ENCODE peak calls at places on chromosomes 3 and 15, in eight cellular contexts. S is lung, C is HFF-Myc, R is sigmoid colon, L is OCI-LY7, D is mammary epithelial cell, H is B cell, K is heart left ventricle. Q is an unnamed sample.

GRCh38 chr15:36966704-36967103 is 133.6 kb downstream of the MEIS2 start:
- DNase-seq in S (no peak), C (no peak), R (no peak), L (no peak), D (no peak), H (no peak), K (peak), Q (no peak)

GRCh38 chr3:10763248-10763620 is 52.8 kb upstream of the SLC6A11 start:
- DNase-seq in S (no peak), C (no peak), R (no peak), L (no peak), D (no peak), H (no peak), K (no peak), Q (no peak)

GRCh38 chr3:112261742-112262141 is 32.3 kb downstream of the SLC9C1 start:
- DNase-seq in S (no peak), C (no peak), R (no peak), L (no peak), D (no peak), H (no peak), K (no peak), Q (no peak)

GRCh38 chr3:94314218-94314883 is 251.5 kb downstream of the NSUN3 start:
- DNase-seq in S (no peak), C (no peak), R (no peak), L (no peak), D (no peak), H (no peak), K (no peak), Q (no peak)

GRCh38 chr3:102979682-102980378 is 545.0 kb downstream of the ZPLD1 start:
- DNase-seq in S (peak), C (peak), R (peak), L (no peak), D (peak), H (no peak), K (peak), Q (no peak)

GRCh38 chr15:44038801-44039200 is 156.3 kb downstream of the FRMD5 start:
- DNase-seq in S (no peak), C (no peak), R (no peak), L (no peak), D (no peak), H (no peak), K (no peak), Q (no peak)

GRCh38 chr3:108485146-108485545 is 25.2 kb downstream of the MYH15 start:
- DNase-seq in S (no peak), C (no peak), R (no peak), L (no peak), D (no peak), H (no peak), K (no peak), Q (no peak)

GRCh38 chr3:43173949-43174348 is 68.1 kb upstream of the POMGNT2 start:
- DNase-seq in S (no peak), C (no peak), R (no peak), L (no peak), D (no peak), H (no peak), K (no peak), Q (no peak)

GRCh38 chr3:114745322-114746240 is 401.5 kb downstream of the ZBTB20 start:
- DNase-seq in S (no peak), C (peak), R (no peak), L (no peak), D (peak), H (no peak), K (no peak), Q (no peak)

GRCh38 chr15:100918034-100918689 is 995 bp upstream of the LRRK1 start:
- DNase-seq in S (peak), C (peak), R (peak), L (peak), D (peak), H (peak), K (peak), Q (peak)

GRCh38 chr3:195112361-195112791 is 158.6 kb downstream of the XXYLT1 start:
- DNase-seq in S (no peak), C (no peak), R (peak), L (no peak), D (no peak), H (no peak), K (no peak), Q (no peak)

GRCh38 chr3:123258811-123259420 is 57.2 kb downstream of the SEC22A start:
- DNase-seq in S (no peak), C (peak), R (no peak), L (peak), D (peak), H (no peak), K (no peak), Q (no peak)

GRCh38 chr15:101675015-101675414 is 22.8 kb upstream of the TM2D3 start:
- DNase-seq in S (no peak), C (no peak), R (no peak), L (no peak), D (peak), H (no peak), K (no peak), Q (no peak)

GRCh38 chr15:34951993-34952392 is 17.5 kb downstream of the AQR start:
- DNase-seq in S (no peak), C (peak), R (no peak), L (no peak), D (no peak), H (no peak), K (no peak), Q (no peak)

GRCh38 chr3:117518385-117518784 is 808.8 kb downstream of the TUSC7 start:
- DNase-seq in S (no peak), C (no peak), R (no peak), L (no peak), D (no peak), H (no peak), K (no peak), Q (no peak)

GRCh38 chr15:75163150-75163564 is 38.5 kb upstream of the C15orf39 start:
- DNase-seq in S (no peak), C (no peak), R (no peak), L (no peak), D (no peak), H (no peak), K (no peak), Q (no peak)

GRCh38 chr3:126440709-126440995 is 35.0 kb downstream of the ZXDC start:
- DNase-seq in S (no peak), C (no peak), R (peak), L (no peak), D (no peak), H (no peak), K (no peak), Q (no peak)

DNA sequence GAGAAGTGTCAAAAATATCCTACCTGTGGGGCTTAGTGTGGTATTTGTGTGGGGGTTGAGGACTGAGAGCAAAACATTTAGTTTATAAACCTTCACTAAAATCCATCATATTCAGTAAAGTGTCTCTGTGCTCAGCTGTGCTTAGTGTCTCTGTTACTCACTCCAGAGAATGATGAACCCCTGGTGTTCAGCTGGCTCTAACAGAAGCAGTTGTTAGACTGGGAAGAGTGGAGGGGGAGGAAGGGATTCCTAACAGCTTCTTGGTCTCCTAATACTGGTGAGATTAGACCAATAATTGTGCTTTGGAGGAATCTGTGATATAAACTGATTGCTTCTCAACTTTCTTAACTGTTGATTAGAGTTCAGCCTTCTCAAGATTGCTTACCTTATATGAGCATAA is 1123.5 kb downstream of the ROBO2 start:
- DNase-seq in S (no peak), C (no peak), R (no peak), L (no peak), D (no peak), H (no peak), K (no peak), Q (no peak)
- TF ChIP-seq CTCF in S (no peak), C (no peak), R (no peak), L (no peak), D (no peak), H (no peak), K (no peak), Q (no peak)

GRCh38 chr3:161556533-161556932 is 59.9 kb downstream of the OTOL1 start:
- DNase-seq in S (no peak), C (no peak), R (no peak), L (no peak), D (no peak), H (no peak), K (no peak), Q (no peak)

GRCh38 chr3:161559177-161559998 is 62.8 kb downstream of the OTOL1 start:
- DNase-seq in S (no peak), C (no peak), R (no peak), L (peak), D (peak), H (no peak), K (no peak), Q (peak)

GRCh38 chr3:161558256-161558655 is 61.6 kb downstream of the OTOL1 start:
- DNase-seq in S (no peak), C (no peak), R (no peak), L (no peak), D (peak), H (no peak), K (no peak), Q (no peak)

GRCh38 chr3:161557751-161558150 is 61.1 kb downstream of the OTOL1 start:
- DNase-seq in S (no peak), C (no peak), R (no peak), L (no peak), D (no peak), H (no peak), K (no peak), Q (no peak)

DNA sequence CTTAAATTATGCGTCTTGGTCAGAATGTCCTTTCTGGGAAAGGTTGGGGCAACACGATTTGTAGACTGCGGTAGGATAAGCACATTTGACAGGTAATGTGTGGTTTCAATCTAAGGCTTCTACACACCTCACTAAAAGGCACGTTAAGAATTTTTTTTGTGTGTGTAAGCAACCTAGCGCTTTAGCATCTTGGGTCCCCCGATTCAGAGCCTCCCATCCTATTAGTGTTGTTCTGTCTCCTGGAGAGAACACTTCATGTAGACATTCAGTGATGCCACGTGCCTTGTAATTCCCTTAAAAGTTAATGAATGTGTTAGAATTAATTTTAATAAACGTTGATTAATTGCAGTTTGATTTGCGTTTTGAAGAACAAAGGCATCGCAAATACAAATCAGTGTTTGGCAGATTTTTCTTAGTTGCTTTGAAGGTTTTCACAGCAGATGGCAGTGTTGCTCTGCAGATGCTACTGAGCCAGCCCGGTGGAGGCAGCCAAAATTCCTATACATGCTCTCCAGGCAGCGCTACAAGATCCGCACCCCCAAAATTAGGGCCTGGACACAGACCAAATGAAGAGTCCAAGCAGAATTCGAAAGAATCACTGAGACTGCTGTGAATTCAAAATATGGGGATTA is 63.5 kb downstream of the OTOL1 start:
- DNase-seq in S (no peak), C (no peak), R (peak), L (peak), D (peak), H (no peak), K (peak), Q (peak)
- TF ChIP-seq CTCF in S (no peak), C (peak), R (peak), L (peak), D (peak), H (no peak), K (peak), Q (no peak)

GRCh38 chr3:13365390-13366379 is 54.4 kb downstream of the NUP210 start:
- DNase-seq in S (no peak), C (no peak), R (no peak), L (no peak), D (no peak), H (no peak), K (no peak), Q (no peak)
- TF ChIP-seq CTCF in S (no peak), C (no peak), R (no peak), L (no peak), D (no peak), H (no peak), K (no peak), Q (no peak)

GRCh38 chr15:45276851-45277250 is 24.8 kb downstream of the SLC28A2 start:
- DNase-seq in S (no peak), C (no peak), R (no peak), L (peak), D (peak), H (peak), K (no peak), Q (no peak)

GRCh38 chr15:45274636-45275035 is 22.6 kb downstream of the SLC28A2 start:
- DNase-seq in S (no peak), C (no peak), R (no peak), L (no peak), D (no peak), H (no peak), K (no peak), Q (no peak)

GRCh38 chr15:45279024-45279697 is 27.1 kb downstream of the SLC28A2 start:
- DNase-seq in S (peak), C (peak), R (peak), L (peak), D (peak), H (peak), K (peak), Q (peak)
- TF ChIP-seq CTCF in S (no peak), C (no peak), R (no peak), L (no peak), D (no peak), H (no peak), K (no peak), Q (no peak)

DNA sequence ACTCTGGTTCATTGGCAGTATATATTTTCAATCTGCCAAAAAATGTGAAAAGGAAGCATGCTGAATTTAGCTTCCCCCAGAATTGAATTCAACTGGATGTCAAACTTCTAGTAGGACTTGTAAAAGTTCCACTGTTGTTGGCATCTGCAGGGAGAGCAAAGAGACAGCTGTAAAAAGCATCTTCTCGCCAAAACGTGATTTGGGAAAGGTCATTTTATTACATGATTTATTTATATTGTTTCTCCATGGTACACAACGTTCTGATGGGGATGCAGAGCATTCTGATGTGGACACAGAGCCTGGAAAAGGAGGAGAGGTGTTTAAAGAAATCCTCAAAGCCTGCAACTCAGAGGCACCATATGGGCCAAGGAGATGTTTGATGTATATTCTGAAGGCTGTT is 196.8 kb upstream of the ADAMTS9 start:
- DNase-seq in S (no peak), C (no peak), R (no peak), L (no peak), D (no peak), H (no peak), K (no peak), Q (no peak)
- TF ChIP-seq CTCF in S (no peak), C (no peak), R (no peak), L (no peak), D (no peak), H (no peak), K (no peak), Q (no peak)

Q was measured in GM20000.